ENCODE peak calls at places on chromosome 3, in six cellular contexts. One of them, this sample, is unnamed.

GRCh38 chr3:158420654-158421396 is 150.2 kb upstream of the MLF1 start:
- DNase-seq in A549: peak; percentile 42
- DNase-seq in heart left ventricle: no peak
- DNase-seq in psoas muscle: no peak
- DNase-seq in IMR-90: peak; percentile 90
- DNase-seq in tibial nerve: no peak
- DNase-seq in this sample: no peak

GRCh38 chr3:108017587-108017986 is 73.2 kb downstream of the CD47 start:
- DNase-seq in heart left ventricle: no peak
- DNase-seq in psoas muscle: no peak
- DNase-seq in A549: no peak
- DNase-seq in tibial nerve: no peak
- DNase-seq in IMR-90: no peak
- DNase-seq in this sample: no peak

GRCh38 chr3:71584216-71585061 is 911 bp upstream of the FOXP1 start:
- DNase-seq in heart left ventricle: peak; percentile 43
- DNase-seq in IMR-90: peak; percentile 61
- DNase-seq in psoas muscle: peak; percentile 35
- DNase-seq in tibial nerve: peak; percentile 49
- DNase-seq in A549: peak; percentile 41
- DNase-seq in this sample: peak; percentile 51

GRCh38 chr3:32045091-32045964 is 61.1 kb upstream of the GPD1L start:
- DNase-seq in A549: peak; percentile 77
- DNase-seq in heart left ventricle: peak; percentile 39
- DNase-seq in tibial nerve: peak; percentile 11
- DNase-seq in psoas muscle: no peak
- DNase-seq in IMR-90: peak; percentile 81
- DNase-seq in this sample: no peak

GRCh38 chr3:178420033-178420432 is 116.2 kb upstream of the KCNMB2 start:
- DNase-seq in A549: no peak
- DNase-seq in IMR-90: no peak
- DNase-seq in psoas muscle: no peak
- DNase-seq in heart left ventricle: no peak
- DNase-seq in tibial nerve: no peak
- DNase-seq in this sample: no peak

GRCh38 chr3:28590851-28591250 is 242.2 kb upstream of the AZI2 start:
- DNase-seq in psoas muscle: no peak
- DNase-seq in heart left ventricle: no peak
- DNase-seq in IMR-90: no peak
- DNase-seq in A549: no peak
- DNase-seq in tibial nerve: no peak
- DNase-seq in this sample: no peak

GRCh38 chr3:42653560-42654330 is at the start of gene ZBTB47:
- DNase-seq in psoas muscle: peak; percentile 79
- DNase-seq in tibial nerve: peak; percentile 64
- DNase-seq in A549: no peak
- DNase-seq in IMR-90: no peak
- DNase-seq in heart left ventricle: peak; percentile 85
- DNase-seq in this sample: peak; percentile 89

GRCh38 chr3:12830785-12831581 is 10.4 kb downstream of the RPL32 start:
- DNase-seq in A549: no peak
- DNase-seq in heart left ventricle: no peak
- DNase-seq in IMR-90: no peak
- DNase-seq in tibial nerve: no peak
- DNase-seq in psoas muscle: no peak
- DNase-seq in this sample: no peak

GRCh38 chr3:5195605-5196004 is 8.1 kb downstream of the EDEM1 start:
- DNase-seq in IMR-90: no peak
- DNase-seq in heart left ventricle: peak; percentile 46
- DNase-seq in A549: no peak
- DNase-seq in psoas muscle: no peak
- DNase-seq in tibial nerve: no peak
- DNase-seq in this sample: peak; percentile 67

GRCh38 chr3:69784854-69785523 is 45.7 kb downstream of the MITF start:
- DNase-seq in tibial nerve: no peak
- DNase-seq in A549: peak; percentile 60
- DNase-seq in IMR-90: peak; percentile 83
- DNase-seq in psoas muscle: peak; percentile 71
- DNase-seq in heart left ventricle: peak; percentile 77
- DNase-seq in this sample: peak; percentile 84

GRCh38 chr3:9884555-9885165 is 4.6 kb upstream of the CIDEC start:
- DNase-seq in heart left ventricle: no peak
- DNase-seq in A549: peak; percentile 93
- DNase-seq in tibial nerve: peak; percentile 12
- DNase-seq in psoas muscle: no peak
- DNase-seq in IMR-90: peak; percentile 84
- DNase-seq in this sample: no peak

GRCh38 chr3:16140116-16140893 is 34.2 kb upstream of the GALNT15 start:
- DNase-seq in IMR-90: peak; percentile 88
- DNase-seq in A549: no peak
- DNase-seq in tibial nerve: peak; percentile 69
- DNase-seq in heart left ventricle: no peak
- DNase-seq in psoas muscle: peak; percentile 43
- DNase-seq in this sample: no peak

GRCh38 chr3:172591876-172592771 is 68.9 kb upstream of the TNFSF10 start:
- DNase-seq in heart left ventricle: no peak
- DNase-seq in IMR-90: peak; percentile 16
- DNase-seq in psoas muscle: no peak
- DNase-seq in tibial nerve: no peak
- DNase-seq in A549: no peak
- DNase-seq in this sample: no peak

GRCh38 chr3:5564278-5564666 is 376.8 kb downstream of the EDEM1 start:
- DNase-seq in tibial nerve: no peak
- DNase-seq in IMR-90: no peak
- DNase-seq in heart left ventricle: no peak
- DNase-seq in psoas muscle: no peak
- DNase-seq in A549: no peak
- DNase-seq in this sample: no peak

GRCh38 chr3:141485578-141486415 is 1.0 kb upstream of the RASA2 start:
- DNase-seq in psoas muscle: no peak
- DNase-seq in heart left ventricle: no peak
- DNase-seq in A549: peak; percentile 79
- DNase-seq in tibial nerve: no peak
- DNase-seq in IMR-90: peak; percentile 76
- DNase-seq in this sample: no peak

GRCh38 chr3:19216669-19217337 is 68.5 kb downstream of the KCNH8 start:
- DNase-seq in IMR-90: no peak
- DNase-seq in heart left ventricle: no peak
- DNase-seq in psoas muscle: peak; percentile 23
- DNase-seq in tibial nerve: peak; percentile 75
- DNase-seq in A549: no peak
- DNase-seq in this sample: no peak

GRCh38 chr3:109098245-109098644 is 19.7 kb downstream of the MORC1 start:
- DNase-seq in tibial nerve: no peak
- DNase-seq in A549: peak; percentile 28
- DNase-seq in IMR-90: no peak
- DNase-seq in heart left ventricle: no peak
- DNase-seq in psoas muscle: no peak
- DNase-seq in this sample: no peak

GRCh38 chr3:192851821-192852352 is 65.8 kb downstream of the MB21D2 start:
- DNase-seq in tibial nerve: peak; percentile 33
- DNase-seq in IMR-90: peak; percentile 42
- DNase-seq in heart left ventricle: peak; percentile 64
- DNase-seq in A549: peak; percentile 79
- DNase-seq in psoas muscle: peak; percentile 62
- DNase-seq in this sample: peak; percentile 75

GRCh38 chr3:192887047-192887446 is 30.6 kb downstream of the MB21D2 start:
- DNase-seq in heart left ventricle: no peak
- DNase-seq in tibial nerve: no peak
- DNase-seq in A549: peak; percentile 93
- DNase-seq in psoas muscle: no peak
- DNase-seq in IMR-90: peak; percentile 52
- DNase-seq in this sample: no peak

GRCh38 chr3:177196473-177197040 is 725 bp downstream of the TBL1XR1 start:
- DNase-seq in A549: peak; percentile 52
- DNase-seq in psoas muscle: no peak
- DNase-seq in IMR-90: peak; percentile 44
- DNase-seq in heart left ventricle: no peak
- DNase-seq in tibial nerve: peak; percentile 17
- DNase-seq in this sample: no peak

GRCh38 chr3:131053021-131053420 is 26.3 kb downstream of the NEK11 start:
- DNase-seq in tibial nerve: no peak
- DNase-seq in A549: no peak
- DNase-seq in psoas muscle: no peak
- DNase-seq in IMR-90: peak; percentile 1
- DNase-seq in heart left ventricle: no peak
- DNase-seq in this sample: no peak

GRCh38 chr3:13194285-13195209 is 121.3 kb upstream of the IQSEC1 start:
- DNase-seq in A549: no peak
- DNase-seq in heart left ventricle: no peak
- DNase-seq in psoas muscle: no peak
- DNase-seq in IMR-90: no peak
- DNase-seq in tibial nerve: no peak
- DNase-seq in this sample: peak; percentile 24

GRCh38 chr3:12423918-12424634 is 60.2 kb upstream of the TSEN2 start:
- DNase-seq in psoas muscle: no peak
- DNase-seq in heart left ventricle: no peak
- DNase-seq in tibial nerve: no peak
- DNase-seq in A549: peak; percentile 71
- DNase-seq in IMR-90: peak; percentile 58
- DNase-seq in this sample: no peak

GRCh38 chr3:189361103-189361835 is 189.5 kb downstream of the TPRG1 start:
- DNase-seq in tibial nerve: no peak
- DNase-seq in A549: peak; percentile 35
- DNase-seq in psoas muscle: no peak
- DNase-seq in IMR-90: no peak
- DNase-seq in heart left ventricle: no peak
- DNase-seq in this sample: no peak

GRCh38 chr3:53045784-53046170 is at the start of gene SFMBT1:
- DNase-seq in heart left ventricle: peak; percentile 82
- DNase-seq in psoas muscle: peak; percentile 72
- DNase-seq in tibial nerve: peak; percentile 19
- DNase-seq in A549: peak; percentile 67
- DNase-seq in IMR-90: peak; percentile 49
- DNase-seq in this sample: peak; percentile 77

GRCh38 chr3:197908957-197909701 is 40.9 kb upstream of the RPL35A start:
- DNase-seq in A549: no peak
- DNase-seq in IMR-90: peak; percentile 12
- DNase-seq in tibial nerve: no peak
- DNase-seq in psoas muscle: no peak
- DNase-seq in heart left ventricle: no peak
- DNase-seq in this sample: no peak

GRCh38 chr3:25432191-25432720 is 4.2 kb downstream of the RARB start:
- DNase-seq in IMR-90: no peak
- DNase-seq in heart left ventricle: no peak
- DNase-seq in tibial nerve: no peak
- DNase-seq in A549: no peak
- DNase-seq in psoas muscle: no peak
- DNase-seq in this sample: no peak
- H3K27ac ChIP-seq in IMR-90: no peak overlapping the region
- H3K27ac ChIP-seq in heart left ventricle: peak overlapping the region; percentile 22
- H3K27ac ChIP-seq in tibial nerve: peak overlapping the region; percentile 44
- H3K27ac ChIP-seq in A549: peak overlapping the region; percentile 92
- H3K27ac ChIP-seq in psoas muscle: peak overlapping the region; percentile 33
- H3K27ac ChIP-seq in this sample: peak overlapping the region; percentile 25

GRCh38 chr3:127195417-127195816 is 2.5 kb downstream of the PRR23E start:
- DNase-seq in A549: no peak
- DNase-seq in tibial nerve: no peak
- DNase-seq in psoas muscle: no peak
- DNase-seq in IMR-90: no peak
- DNase-seq in heart left ventricle: no peak
- DNase-seq in this sample: no peak
- TF ChIP-seq CTCF in A549: no peak
- TF ChIP-seq CTCF in tibial nerve: no peak
- TF ChIP-seq CTCF in psoas muscle: no peak
- TF ChIP-seq CTCF in IMR-90: no peak
- TF ChIP-seq CTCF in heart left ventricle: no peak
- TF ChIP-seq CTCF in this sample: no peak

GRCh38 chr3:127084401-127084990 is 101.6 kb downstream of the PLXNA1 start:
- DNase-seq in A549: no peak
- DNase-seq in heart left ventricle: no peak
- DNase-seq in tibial nerve: no peak
- DNase-seq in IMR-90: no peak
- DNase-seq in psoas muscle: no peak
- DNase-seq in this sample: peak; percentile 30
- H3K27ac ChIP-seq in A549: no peak overlapping the region
- H3K27ac ChIP-seq in heart left ventricle: no peak overlapping the region
- H3K27ac ChIP-seq in tibial nerve: no peak overlapping the region
- H3K27ac ChIP-seq in IMR-90: no peak overlapping the region
- H3K27ac ChIP-seq in psoas muscle: no peak overlapping the region
- H3K27ac ChIP-seq in this sample: no peak overlapping the region

DNA sequence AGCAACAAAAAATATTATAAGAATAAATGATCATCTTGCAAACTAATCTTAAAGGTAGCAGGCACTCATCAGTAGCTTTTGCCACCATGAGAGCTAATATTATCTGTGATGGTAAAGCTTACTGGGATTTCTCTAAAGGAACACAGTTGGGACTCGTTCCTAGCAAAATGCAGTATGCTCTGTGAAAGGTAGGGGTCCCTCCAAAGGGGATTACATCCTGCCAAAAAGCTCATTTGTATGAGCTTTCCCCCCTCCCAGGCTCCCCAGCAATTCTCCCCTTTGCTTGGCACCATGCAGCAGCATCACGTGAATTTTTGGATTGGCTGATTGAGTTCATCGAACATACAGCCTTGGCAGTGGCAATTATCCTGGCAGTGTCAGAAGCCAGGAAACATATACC is 361.0 kb upstream of the PLSCR5 start:
- DNase-seq in heart left ventricle: no peak
- DNase-seq in A549: no peak
- DNase-seq in psoas muscle: no peak
- DNase-seq in IMR-90: no peak
- DNase-seq in tibial nerve: no peak
- DNase-seq in this sample: no peak
- TF ChIP-seq CTCF in heart left ventricle: no peak
- TF ChIP-seq CTCF in A549: no peak
- TF ChIP-seq CTCF in psoas muscle: no peak
- TF ChIP-seq CTCF in IMR-90: no peak
- TF ChIP-seq CTCF in tibial nerve: no peak
- TF ChIP-seq CTCF in this sample: no peak

DNA sequence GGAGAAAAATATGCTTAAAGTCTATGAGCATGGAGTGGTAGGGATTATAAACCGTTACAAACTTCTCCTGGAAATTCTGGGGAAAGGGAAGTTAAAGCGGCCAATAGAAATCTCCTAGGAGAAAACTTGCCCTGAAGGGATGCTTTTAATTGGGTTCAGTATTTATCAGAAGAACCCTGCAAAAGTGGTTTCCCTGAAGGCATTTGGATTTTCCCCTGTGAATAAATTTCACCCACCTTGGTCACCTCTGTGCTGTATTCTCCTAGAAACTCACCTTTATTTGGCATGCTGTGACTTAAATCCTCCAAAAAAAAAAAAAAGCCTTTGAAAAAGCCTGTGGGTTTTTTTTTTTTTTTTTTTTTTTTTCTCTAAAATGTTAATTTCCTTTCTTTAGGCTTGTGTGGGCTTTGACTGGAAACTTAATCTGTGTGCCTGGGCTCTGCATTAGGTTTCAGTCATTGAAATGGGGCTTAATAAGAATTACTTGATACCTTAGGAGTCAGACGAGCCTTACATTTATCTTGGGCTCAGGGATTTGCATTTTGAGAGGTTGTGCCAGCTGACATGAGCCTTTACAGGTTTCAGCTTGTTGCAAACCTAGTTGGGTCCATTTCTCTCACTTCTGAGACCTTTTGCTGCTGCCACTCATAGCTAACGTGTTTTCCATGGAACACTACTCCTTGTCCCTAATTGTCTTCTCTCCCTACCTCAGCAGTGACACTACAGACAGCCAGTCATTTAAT is 22.0 kb downstream of the TGFBR2 start:
- DNase-seq in IMR-90: no peak
- DNase-seq in psoas muscle: no peak
- DNase-seq in heart left ventricle: no peak
- DNase-seq in tibial nerve: no peak
- DNase-seq in A549: no peak
- DNase-seq in this sample: no peak
- H3K27ac ChIP-seq in IMR-90: no peak overlapping the region
- H3K27ac ChIP-seq in psoas muscle: peak overlapping the region; percentile 83
- H3K27ac ChIP-seq in heart left ventricle: peak overlapping the region; percentile 79
- H3K27ac ChIP-seq in tibial nerve: peak overlapping the region; percentile 78
- H3K27ac ChIP-seq in A549: peak overlapping the region; percentile 46
- H3K27ac ChIP-seq in this sample: peak overlapping the region; percentile 64